ENCODE peak calls at places on chromosomes 16 and 17, in six cellular contexts. N is H54; Z is mucosa of descending colon; U is heart left ventricle; W is lower leg skin; F is stimulated activated naive CD8-positive, alpha-beta T cell treated with anti-CD3 and anti-CD28 coated beads, Interleukin-15, Interleukin-2, amounts not matched to agents 100 U/mL and 50 U/mL, for 24 hours. T is an unnamed sample.

GRCh38 chr16:24151482-24151939 is 104.6 kb upstream of the CACNG3 start:
- DNase-seq in N (no peak), F (peak; percentile 6), U (no peak), Z (no peak), W (no peak), T (peak; percentile 10)

GRCh38 chr16:84717484-84717883 is 17.7 kb downstream of the USP10 start:
- DNase-seq in U (no peak), F (no peak), Z (no peak), W (no peak), N (no peak), T (no peak)

GRCh38 chr16:54070944-54071343 is 215.6 kb downstream of the IRX3 start:
- DNase-seq in U (no peak), Z (no peak), F (no peak), N (no peak), W (no peak), T (no peak)

GRCh38 chr17:78227455-78227916 is 3.9 kb upstream of the TMEM235 start:
- DNase-seq in U (no peak), N (no peak), Z (no peak), F (no peak), W (no peak), T (no peak)

GRCh38 chr17:59506907-59507726 is 58.3 kb upstream of the DHX40 start:
- DNase-seq in W (peak; percentile 69), U (no peak), Z (no peak), N (no peak), F (no peak), T (no peak)

GRCh38 chr17:12620200-12620720 is 45.4 kb upstream of the MYOCD start:
- DNase-seq in U (no peak), Z (no peak), W (no peak), N (no peak), F (no peak), T (no peak)

GRCh38 chr17:14331200-14331981 is 30.5 kb downstream of the HS3ST3B1 start:
- DNase-seq in U (no peak), W (no peak), F (no peak), Z (no peak), N (no peak), T (no peak)

GRCh38 chr17:76543482-76544122 is 3.8 kb downstream of the PRCD start:
- DNase-seq in N (no peak), W (no peak), Z (no peak), F (no peak), U (no peak), T (no peak)

GRCh38 chr16:81175325-81175891 is 63.1 kb upstream of the BCO1 start:
- DNase-seq in N (peak; percentile 61), W (no peak), Z (no peak), F (no peak), U (no peak), T (no peak)

GRCh38 chr17:42561908-42562844 is at the start of gene COASY:
- DNase-seq in W (peak; percentile 95), Z (peak; percentile 97), N (peak; percentile 97), F (peak; percentile 95), U (peak; percentile 98), T (peak; percentile 93)

GRCh38 chr17:42853597-42853967 is 2.6 kb downstream of the AOC3 start:
- DNase-seq in N (no peak), U (no peak), Z (no peak), F (no peak), W (no peak), T (no peak)

GRCh38 chr16:24977673-24978065 is 37.5 kb downstream of the ARHGAP17 start:
- DNase-seq in Z (no peak), U (no peak), N (no peak), W (no peak), F (no peak), T (no peak)

GRCh38 chr16:51524555-51525373 is 373.7 kb upstream of the SALL1 start:
- DNase-seq in U (no peak), Z (no peak), N (no peak), W (no peak), F (no peak), T (no peak)

GRCh38 chr16:72844225-72844920 is 203.6 kb downstream of the ZFHX3 start:
- DNase-seq in U (no peak), W (no peak), N (no peak), F (no peak), Z (no peak), T (no peak)

GRCh38 chr17:16889088-16889465 is 82.8 kb downstream of the TNFRSF13B start:
- DNase-seq in Z (no peak), N (no peak), W (no peak), U (no peak), F (no peak), T (no peak)

GRCh38 chr16:85090873-85091521 is 21.3 kb downstream of the CIBAR2 start:
- DNase-seq in W (no peak), Z (peak; percentile 30), F (no peak), N (no peak), U (no peak), T (no peak)

GRCh38 chr17:34669511-34669910 is 90.1 kb downstream of the TMEM132E start:
- DNase-seq in W (no peak), N (no peak), U (no peak), Z (no peak), F (no peak), T (no peak)

GRCh38 chr17:56597495-56597990 is 4.0 kb downstream of the NOG start:
- DNase-seq in Z (no peak), F (peak; percentile 49), U (peak; percentile 54), W (no peak), N (no peak), T (no peak)

GRCh38 chr16:3689731-3690130 is 27.6 kb downstream of the TRAP1 start:
- DNase-seq in N (no peak), F (no peak), W (no peak), Z (no peak), U (no peak), T (no peak)

GRCh38 chr17:17884281-17885028 is 47.7 kb upstream of the SREBF1 start:
- DNase-seq in Z (no peak), N (no peak), F (no peak), U (no peak), W (no peak), T (no peak)

T was measured in SK-N-MC.